ENCODE peak calls at places on chromosomes 13 and 19, in six cellular contexts. One of them, this sample, is unnamed.

GRCh38 chr13:29861694-29862110 is 11.3 kb upstream of the UBL3 start:
- DNase-seq in stimulated activated CD8-positive, alpha-beta memory T cell treated with anti-CD3 and anti-CD28 coated beads, Interleukin-7, amount 100 ng/mL, for 48 hours: no peak
- DNase-seq in HEK293T: no peak
- DNase-seq in frontal cortex: no peak
- DNase-seq in CD8-positive, alpha-beta T cell: no peak
- DNase-seq in CD8-positive, alpha-beta memory T cell: no peak
- DNase-seq in this sample: no peak

GRCh38 chr19:13215572-13216380 is 65.6 kb downstream of the IER2 start:
- DNase-seq in CD8-positive, alpha-beta T cell: peak; percentile 20
- DNase-seq in CD8-positive, alpha-beta memory T cell: no peak
- DNase-seq in frontal cortex: no peak
- DNase-seq in HEK293T: no peak
- DNase-seq in stimulated activated CD8-positive, alpha-beta memory T cell treated with anti-CD3 and anti-CD28 coated beads, Interleukin-7, amount 100 ng/mL, for 48 hours: no peak
- DNase-seq in this sample: no peak

GRCh38 chr13:27678306-27679040 is 56.8 kb downstream of the POLR1D start:
- DNase-seq in stimulated activated CD8-positive, alpha-beta memory T cell treated with anti-CD3 and anti-CD28 coated beads, Interleukin-7, amount 100 ng/mL, for 48 hours: no peak
- DNase-seq in CD8-positive, alpha-beta memory T cell: no peak
- DNase-seq in frontal cortex: no peak
- DNase-seq in CD8-positive, alpha-beta T cell: no peak
- DNase-seq in HEK293T: no peak
- DNase-seq in this sample: no peak

GRCh38 chr13:99432637-99433542 is 68.4 kb upstream of the TM9SF2 start:
- DNase-seq in HEK293T: no peak
- DNase-seq in CD8-positive, alpha-beta memory T cell: peak; percentile 87
- DNase-seq in stimulated activated CD8-positive, alpha-beta memory T cell treated with anti-CD3 and anti-CD28 coated beads, Interleukin-7, amount 100 ng/mL, for 48 hours: peak; percentile 96
- DNase-seq in frontal cortex: no peak
- DNase-seq in CD8-positive, alpha-beta T cell: peak; percentile 77
- DNase-seq in this sample: peak; percentile 69

GRCh38 chr13:77696006-77696862 is 1.3 kb upstream of the SLAIN1 start:
- DNase-seq in CD8-positive, alpha-beta memory T cell: no peak
- DNase-seq in stimulated activated CD8-positive, alpha-beta memory T cell treated with anti-CD3 and anti-CD28 coated beads, Interleukin-7, amount 100 ng/mL, for 48 hours: no peak
- DNase-seq in CD8-positive, alpha-beta T cell: no peak
- DNase-seq in HEK293T: no peak
- DNase-seq in frontal cortex: no peak
- DNase-seq in this sample: no peak

GRCh38 chr13:113917523-113918371 is 53.9 kb upstream of the GAS6 start:
- DNase-seq in CD8-positive, alpha-beta memory T cell: no peak
- DNase-seq in HEK293T: no peak
- DNase-seq in frontal cortex: no peak
- DNase-seq in CD8-positive, alpha-beta T cell: peak; percentile 4
- DNase-seq in stimulated activated CD8-positive, alpha-beta memory T cell treated with anti-CD3 and anti-CD28 coated beads, Interleukin-7, amount 100 ng/mL, for 48 hours: no peak
- DNase-seq in this sample: no peak

GRCh38 chr19:3699071-3699740 is 1.1 kb downstream of the PIP5K1C start:
- DNase-seq in CD8-positive, alpha-beta T cell: no peak
- DNase-seq in stimulated activated CD8-positive, alpha-beta memory T cell treated with anti-CD3 and anti-CD28 coated beads, Interleukin-7, amount 100 ng/mL, for 48 hours: no peak
- DNase-seq in HEK293T: no peak
- DNase-seq in frontal cortex: peak; percentile 67
- DNase-seq in CD8-positive, alpha-beta memory T cell: peak; percentile 10
- DNase-seq in this sample: peak; percentile 58

GRCh38 chr19:10417598-10418280 is 2.6 kb upstream of the PDE4A start:
- DNase-seq in frontal cortex: peak; percentile 47
- DNase-seq in CD8-positive, alpha-beta memory T cell: no peak
- DNase-seq in stimulated activated CD8-positive, alpha-beta memory T cell treated with anti-CD3 and anti-CD28 coated beads, Interleukin-7, amount 100 ng/mL, for 48 hours: no peak
- DNase-seq in HEK293T: no peak
- DNase-seq in CD8-positive, alpha-beta T cell: no peak
- DNase-seq in this sample: peak; percentile 44

GRCh38 chr13:69389899-69390298 is 717.7 kb upstream of the ATXN8OS start:
- DNase-seq in stimulated activated CD8-positive, alpha-beta memory T cell treated with anti-CD3 and anti-CD28 coated beads, Interleukin-7, amount 100 ng/mL, for 48 hours: no peak
- DNase-seq in CD8-positive, alpha-beta memory T cell: no peak
- DNase-seq in HEK293T: no peak
- DNase-seq in CD8-positive, alpha-beta T cell: no peak
- DNase-seq in frontal cortex: no peak
- DNase-seq in this sample: no peak

GRCh38 chr19:50658438-50659317 is 9.4 kb downstream of the C19orf81 start:
- DNase-seq in CD8-positive, alpha-beta memory T cell: no peak
- DNase-seq in stimulated activated CD8-positive, alpha-beta memory T cell treated with anti-CD3 and anti-CD28 coated beads, Interleukin-7, amount 100 ng/mL, for 48 hours: peak; percentile 71
- DNase-seq in CD8-positive, alpha-beta T cell: peak; percentile 49
- DNase-seq in HEK293T: peak; percentile 97
- DNase-seq in frontal cortex: peak; percentile 96
- DNase-seq in this sample: no peak

GRCh38 chr13:43737524-43737923 is 49.2 kb downstream of the ENOX1 start:
- DNase-seq in CD8-positive, alpha-beta T cell: no peak
- DNase-seq in CD8-positive, alpha-beta memory T cell: no peak
- DNase-seq in stimulated activated CD8-positive, alpha-beta memory T cell treated with anti-CD3 and anti-CD28 coated beads, Interleukin-7, amount 100 ng/mL, for 48 hours: no peak
- DNase-seq in HEK293T: no peak
- DNase-seq in frontal cortex: no peak
- DNase-seq in this sample: no peak

GRCh38 chr13:101757446-101758039 is 305.1 kb downstream of the ITGBL1 start:
- DNase-seq in CD8-positive, alpha-beta memory T cell: no peak
- DNase-seq in frontal cortex: peak; percentile 4
- DNase-seq in CD8-positive, alpha-beta T cell: no peak
- DNase-seq in stimulated activated CD8-positive, alpha-beta memory T cell treated with anti-CD3 and anti-CD28 coated beads, Interleukin-7, amount 100 ng/mL, for 48 hours: no peak
- DNase-seq in HEK293T: peak; percentile 3
- DNase-seq in this sample: no peak

GRCh38 chr19:12126707-12127106 is 13.4 kb downstream of the ZNF20 start:
- DNase-seq in stimulated activated CD8-positive, alpha-beta memory T cell treated with anti-CD3 and anti-CD28 coated beads, Interleukin-7, amount 100 ng/mL, for 48 hours: no peak
- DNase-seq in HEK293T: no peak
- DNase-seq in frontal cortex: no peak
- DNase-seq in CD8-positive, alpha-beta memory T cell: no peak
- DNase-seq in CD8-positive, alpha-beta T cell: peak; percentile 15
- DNase-seq in this sample: no peak

GRCh38 chr13:93775507-93776108 is 549.0 kb downstream of the GPC6 start:
- DNase-seq in CD8-positive, alpha-beta memory T cell: no peak
- DNase-seq in HEK293T: no peak
- DNase-seq in frontal cortex: no peak
- DNase-seq in CD8-positive, alpha-beta T cell: no peak
- DNase-seq in stimulated activated CD8-positive, alpha-beta memory T cell treated with anti-CD3 and anti-CD28 coated beads, Interleukin-7, amount 100 ng/mL, for 48 hours: no peak
- DNase-seq in this sample: no peak

GRCh38 chr13:101706651-101707050 is 254.2 kb downstream of the ITGBL1 start:
- DNase-seq in CD8-positive, alpha-beta memory T cell: no peak
- DNase-seq in HEK293T: no peak
- DNase-seq in stimulated activated CD8-positive, alpha-beta memory T cell treated with anti-CD3 and anti-CD28 coated beads, Interleukin-7, amount 100 ng/mL, for 48 hours: peak; percentile 0
- DNase-seq in CD8-positive, alpha-beta T cell: no peak
- DNase-seq in frontal cortex: no peak
- DNase-seq in this sample: no peak

GRCh38 chr19:38842439-38843174 is 7.2 kb downstream of the HNRNPL start:
- DNase-seq in frontal cortex: no peak
- DNase-seq in HEK293T: no peak
- DNase-seq in stimulated activated CD8-positive, alpha-beta memory T cell treated with anti-CD3 and anti-CD28 coated beads, Interleukin-7, amount 100 ng/mL, for 48 hours: peak; percentile 61
- DNase-seq in CD8-positive, alpha-beta memory T cell: peak; percentile 36
- DNase-seq in CD8-positive, alpha-beta T cell: peak; percentile 72
- DNase-seq in this sample: no peak

GRCh38 chr19:3185482-3186376 is at the start of gene NCLN:
- DNase-seq in HEK293T: peak; percentile 93
- DNase-seq in frontal cortex: peak; percentile 96
- DNase-seq in stimulated activated CD8-positive, alpha-beta memory T cell treated with anti-CD3 and anti-CD28 coated beads, Interleukin-7, amount 100 ng/mL, for 48 hours: peak; percentile 88
- DNase-seq in CD8-positive, alpha-beta memory T cell: peak; percentile 88
- DNase-seq in CD8-positive, alpha-beta T cell: peak; percentile 94
- DNase-seq in this sample: no peak

GRCh38 chr19:10001899-10002298 is 8.4 kb downstream of the COL5A3 start:
- DNase-seq in HEK293T: peak; percentile 32
- DNase-seq in stimulated activated CD8-positive, alpha-beta memory T cell treated with anti-CD3 and anti-CD28 coated beads, Interleukin-7, amount 100 ng/mL, for 48 hours: no peak
- DNase-seq in CD8-positive, alpha-beta T cell: no peak
- DNase-seq in CD8-positive, alpha-beta memory T cell: no peak
- DNase-seq in frontal cortex: no peak
- DNase-seq in this sample: no peak

GRCh38 chr13:48448963-48449614 is 36.2 kb upstream of the LPAR6 start:
- DNase-seq in HEK293T: no peak
- DNase-seq in stimulated activated CD8-positive, alpha-beta memory T cell treated with anti-CD3 and anti-CD28 coated beads, Interleukin-7, amount 100 ng/mL, for 48 hours: no peak
- DNase-seq in CD8-positive, alpha-beta T cell: no peak
- DNase-seq in frontal cortex: no peak
- DNase-seq in CD8-positive, alpha-beta memory T cell: no peak
- DNase-seq in this sample: no peak

GRCh38 chr19:4009990-4010807 is 2.7 kb downstream of the PIAS4 start:
- DNase-seq in CD8-positive, alpha-beta T cell: no peak
- DNase-seq in HEK293T: no peak
- DNase-seq in stimulated activated CD8-positive, alpha-beta memory T cell treated with anti-CD3 and anti-CD28 coated beads, Interleukin-7, amount 100 ng/mL, for 48 hours: no peak
- DNase-seq in CD8-positive, alpha-beta memory T cell: no peak
- DNase-seq in frontal cortex: peak; percentile 26
- DNase-seq in this sample: peak; percentile 7

GRCh38 chr19:494171-495046 is 1.9 kb upstream of the MADCAM1 start:
- DNase-seq in stimulated activated CD8-positive, alpha-beta memory T cell treated with anti-CD3 and anti-CD28 coated beads, Interleukin-7, amount 100 ng/mL, for 48 hours: no peak
- DNase-seq in CD8-positive, alpha-beta memory T cell: no peak
- DNase-seq in frontal cortex: no peak
- DNase-seq in HEK293T: no peak
- DNase-seq in CD8-positive, alpha-beta T cell: no peak
- DNase-seq in this sample: no peak

GRCh38 chr13:67267136-67267535 is 37.0 kb upstream of the PCDH9 start:
- DNase-seq in CD8-positive, alpha-beta T cell: no peak
- DNase-seq in HEK293T: no peak
- DNase-seq in frontal cortex: no peak
- DNase-seq in stimulated activated CD8-positive, alpha-beta memory T cell treated with anti-CD3 and anti-CD28 coated beads, Interleukin-7, amount 100 ng/mL, for 48 hours: no peak
- DNase-seq in CD8-positive, alpha-beta memory T cell: no peak
- DNase-seq in this sample: no peak

GRCh38 chr19:3369337-3370213 is 3.2 kb downstream of the NFIC start:
- DNase-seq in frontal cortex: no peak
- DNase-seq in CD8-positive, alpha-beta T cell: no peak
- DNase-seq in stimulated activated CD8-positive, alpha-beta memory T cell treated with anti-CD3 and anti-CD28 coated beads, Interleukin-7, amount 100 ng/mL, for 48 hours: no peak
- DNase-seq in HEK293T: no peak
- DNase-seq in CD8-positive, alpha-beta memory T cell: no peak
- DNase-seq in this sample: no peak

GRCh38 chr13:112851107-112852046 is 117.6 kb upstream of the MCF2L start:
- DNase-seq in stimulated activated CD8-positive, alpha-beta memory T cell treated with anti-CD3 and anti-CD28 coated beads, Interleukin-7, amount 100 ng/mL, for 48 hours: no peak
- DNase-seq in CD8-positive, alpha-beta memory T cell: no peak
- DNase-seq in CD8-positive, alpha-beta T cell: no peak
- DNase-seq in frontal cortex: no peak
- DNase-seq in HEK293T: no peak
- DNase-seq in this sample: no peak

GRCh38 chr19:2761309-2761677 is 21.5 kb upstream of the SLC39A3 start:
- DNase-seq in CD8-positive, alpha-beta memory T cell: no peak
- DNase-seq in stimulated activated CD8-positive, alpha-beta memory T cell treated with anti-CD3 and anti-CD28 coated beads, Interleukin-7, amount 100 ng/mL, for 48 hours: no peak
- DNase-seq in frontal cortex: no peak
- DNase-seq in HEK293T: no peak
- DNase-seq in CD8-positive, alpha-beta T cell: no peak
- DNase-seq in this sample: no peak

GRCh38 chr13:79155883-79156282 is 250.2 kb downstream of the RBM26 start:
- DNase-seq in HEK293T: no peak
- DNase-seq in CD8-positive, alpha-beta memory T cell: no peak
- DNase-seq in CD8-positive, alpha-beta T cell: no peak
- DNase-seq in frontal cortex: no peak
- DNase-seq in stimulated activated CD8-positive, alpha-beta memory T cell treated with anti-CD3 and anti-CD28 coated beads, Interleukin-7, amount 100 ng/mL, for 48 hours: no peak
- DNase-seq in this sample: no peak

GRCh38 chr13:110834572-110834971 is 80.3 kb downstream of the ANKRD10 start:
- DNase-seq in frontal cortex: no peak
- DNase-seq in HEK293T: no peak
- DNase-seq in stimulated activated CD8-positive, alpha-beta memory T cell treated with anti-CD3 and anti-CD28 coated beads, Interleukin-7, amount 100 ng/mL, for 48 hours: no peak
- DNase-seq in CD8-positive, alpha-beta T cell: no peak
- DNase-seq in CD8-positive, alpha-beta memory T cell: no peak
- DNase-seq in this sample: no peak

GRCh38 chr19:802497-802887 is 5.2 kb downstream of the PTBP1 start:
- DNase-seq in CD8-positive, alpha-beta memory T cell: no peak
- DNase-seq in HEK293T: no peak
- DNase-seq in stimulated activated CD8-positive, alpha-beta memory T cell treated with anti-CD3 and anti-CD28 coated beads, Interleukin-7, amount 100 ng/mL, for 48 hours: no peak
- DNase-seq in CD8-positive, alpha-beta T cell: no peak
- DNase-seq in frontal cortex: peak; percentile 51
- DNase-seq in this sample: no peak

GRCh38 chr13:112078879-112079526 is 12.1 kb downstream of the SOX1 start:
- DNase-seq in HEK293T: no peak
- DNase-seq in CD8-positive, alpha-beta memory T cell: no peak
- DNase-seq in frontal cortex: no peak
- DNase-seq in stimulated activated CD8-positive, alpha-beta memory T cell treated with anti-CD3 and anti-CD28 coated beads, Interleukin-7, amount 100 ng/mL, for 48 hours: no peak
- DNase-seq in CD8-positive, alpha-beta T cell: no peak
- DNase-seq in this sample: no peak